ENCODE peak calls at places on chromosomes 7 and 10, in six cellular contexts. D is dorsolateral prefrontal cortex, B is mucosa of descending colon, U is kidney epithelial cell, M is GM23338, Y is foreskin fibroblast. P is an unnamed sample.

GRCh38 chr7:128162666-128163065 is 78.4 kb upstream of the LEP start:
- DNase-seq in D (no peak), B (no peak), U (no peak), M (no peak), Y (no peak), P (no peak)

GRCh38 chr7:55016061-55016745 is 2.6 kb upstream of the EGFR start:
- DNase-seq in D (no peak), B (no peak), U (no peak), M (no peak), Y (no peak), P (no peak)

GRCh38 chr7:109246330-109247077 is 676.8 kb downstream of the DNAJB9 start:
- DNase-seq in D (no peak), B (no peak), U (no peak), M (no peak), Y (peak; percentile 95), P (no peak)

GRCh38 chr10:8346861-8347260 is 292.4 kb downstream of the GATA3 start:
- DNase-seq in D (no peak), B (no peak), U (no peak), M (peak; percentile 29), Y (no peak), P (no peak)

GRCh38 chr7:19369182-19369581 is 224.0 kb upstream of the FERD3L start:
- DNase-seq in D (no peak), B (no peak), U (no peak), M (peak; percentile 60), Y (no peak), P (no peak)

GRCh38 chr10:102133373-102134195 is 744 bp downstream of the PPRC1 start:
- DNase-seq in D (peak; percentile 82), B (peak; percentile 73), U (no peak), M (peak; percentile 69), Y (peak; percentile 89), P (no peak)

GRCh38 chr10:121865554-121865953 is 62.3 kb downstream of the ATE1 start:
- DNase-seq in D (no peak), B (no peak), U (no peak), M (no peak), Y (peak; percentile 24), P (no peak)

GRCh38 chr7:41915861-41916260 is 213.0 kb upstream of the INHBA start:
- DNase-seq in D (no peak), B (no peak), U (no peak), M (no peak), Y (peak; percentile 34), P (no peak)

GRCh38 chr7:400901-401485 is 111.0 kb downstream of the FOXL3 start:
- DNase-seq in D (no peak), B (no peak), U (no peak), M (no peak), Y (no peak), P (no peak)

GRCh38 chr10:76051007-76051936 is 619.8 kb downstream of the LRMDA start:
- DNase-seq in D (no peak), B (peak; percentile 46), U (no peak), M (peak; percentile 6), Y (no peak), P (no peak)

GRCh38 chr10:83544049-83544448 is 595.3 kb upstream of the GHITM start:
- DNase-seq in D (no peak), B (no peak), U (no peak), M (peak; percentile 8), Y (no peak), P (no peak)

GRCh38 chr7:568681-569035 is 49.0 kb upstream of the PDGFA start:
- DNase-seq in D (no peak), B (no peak), U (no peak), M (no peak), Y (peak; percentile 65), P (no peak)

GRCh38 chr7:41955475-41956243 is 252.8 kb upstream of the INHBA start:
- DNase-seq in D (peak; percentile 83), B (peak; percentile 60), U (peak; percentile 94), M (peak; percentile 69), Y (peak; percentile 99), P (peak; percentile 98)

GRCh38 chr10:1100691-1101368 is 44.6 kb downstream of the WDR37 start:
- DNase-seq in D (no peak), B (no peak), U (no peak), M (peak; percentile 71), Y (no peak), P (no peak)

GRCh38 chr10:1102392-1102791 is 46.2 kb downstream of the WDR37 start:
- DNase-seq in D (no peak), B (no peak), U (no peak), M (no peak), Y (no peak), P (no peak)

GRCh38 chr10:1101946-1102345 is 45.8 kb downstream of the WDR37 start:
- DNase-seq in D (no peak), B (no peak), U (no peak), M (no peak), Y (no peak), P (no peak)

GRCh38 chr10:1103551-1103950 is 47.4 kb downstream of the WDR37 start:
- DNase-seq in D (no peak), B (no peak), U (no peak), M (no peak), Y (no peak), P (no peak)

DNA sequence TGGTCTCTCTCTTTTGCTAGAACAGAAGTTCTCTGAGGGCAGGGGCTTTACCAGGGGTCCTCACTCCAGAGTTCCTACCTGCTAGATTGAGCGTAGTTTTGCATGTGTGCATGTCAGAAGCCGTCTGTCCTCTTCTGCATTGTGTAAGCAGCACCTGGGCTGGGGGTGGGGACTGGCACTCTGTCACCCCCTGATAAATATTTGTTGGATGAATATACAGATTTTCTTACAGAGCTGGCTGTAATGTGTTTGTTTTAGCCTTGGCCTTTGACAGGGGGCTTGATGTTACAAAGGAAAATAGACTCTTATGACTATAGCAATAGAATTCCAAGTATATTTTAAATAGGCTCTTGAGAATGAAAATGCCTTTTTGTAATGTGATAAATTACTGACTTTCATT is 46.7 kb downstream of the WDR37 start:
- DNase-seq in D (no peak), B (no peak), U (no peak), M (no peak), Y (no peak), P (no peak)
- H3K4me3 ChIP-seq in D (no peak overlapping the region), B (no peak overlapping the region), U (no peak overlapping the region), M (no peak overlapping the region), Y (no peak overlapping the region), P (no peak overlapping the region)

GRCh38 chr10:34002896-34003295 is 668.4 kb upstream of the NRP1 start:
- DNase-seq in D (no peak), B (no peak), U (no peak), M (no peak), Y (no peak), P (no peak)
- TF ChIP-seq CTCF in D (no peak), B (no peak), U (no peak), M (no peak), Y (no peak), P (no peak)

GRCh38 chr10:115092258-115092554 is 959 bp upstream of the ATRNL1 start:
- DNase-seq in D (no peak), B (no peak), U (no peak), M (no peak), Y (no peak), P (no peak)
- H3K4me3 ChIP-seq in D (peak overlapping the region; percentile 72), B (no peak overlapping the region), U (peak overlapping the region; percentile 72), M (peak overlapping the region; percentile 79), Y (peak overlapping the region; percentile 66), P (peak overlapping the region; percentile 62)

DNA sequence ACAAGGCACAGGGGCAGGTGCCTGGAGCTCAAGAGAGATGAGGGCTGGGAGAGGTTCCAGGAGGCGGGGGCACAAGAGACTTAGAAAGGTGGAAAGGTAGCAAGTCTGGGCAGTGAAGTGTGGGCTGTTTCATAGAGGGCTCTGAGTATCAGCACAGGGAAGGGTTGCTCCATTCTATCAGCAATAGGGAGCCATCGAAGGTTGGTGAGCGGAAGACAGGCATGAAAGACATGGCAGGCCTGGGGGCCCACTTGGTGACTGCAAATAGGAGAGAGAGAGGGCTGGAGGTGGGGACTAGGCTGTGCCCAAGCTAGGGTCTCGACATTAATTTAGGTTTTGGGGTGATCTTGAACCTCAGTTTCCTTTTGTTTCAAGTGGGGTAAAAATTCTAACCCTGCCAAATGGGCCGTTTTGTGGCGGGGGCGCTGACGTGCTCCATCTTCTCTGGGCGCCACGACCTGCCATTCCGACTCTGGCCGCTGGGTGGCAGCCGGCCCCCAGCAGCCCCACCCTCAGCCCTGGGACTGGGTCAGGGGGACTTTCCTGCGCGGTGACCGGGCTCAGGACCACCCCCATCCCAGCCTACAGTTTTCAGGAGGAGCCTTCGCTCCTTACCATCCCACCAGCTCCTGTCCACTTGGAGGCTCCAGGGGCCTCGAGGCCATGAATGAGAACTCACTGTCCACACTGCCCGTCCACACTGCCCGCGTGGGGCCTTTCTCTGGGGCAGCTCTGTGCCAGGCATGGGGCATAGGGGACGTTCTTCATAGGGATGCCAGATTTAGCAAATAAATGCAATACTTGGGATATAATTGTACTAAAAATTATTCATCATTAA is 37.2 kb upstream of the PCBD1 start:
- DNase-seq in D (peak; percentile 31), B (peak; percentile 68), U (no peak), M (peak; percentile 74), Y (peak; percentile 67), P (no peak)
- TF ChIP-seq CTCF in D (peak; percentile 95), B (peak; percentile 93), U (peak; percentile 97), M (peak; percentile 90), Y (peak; percentile 91), P (peak; percentile 90)

DNA sequence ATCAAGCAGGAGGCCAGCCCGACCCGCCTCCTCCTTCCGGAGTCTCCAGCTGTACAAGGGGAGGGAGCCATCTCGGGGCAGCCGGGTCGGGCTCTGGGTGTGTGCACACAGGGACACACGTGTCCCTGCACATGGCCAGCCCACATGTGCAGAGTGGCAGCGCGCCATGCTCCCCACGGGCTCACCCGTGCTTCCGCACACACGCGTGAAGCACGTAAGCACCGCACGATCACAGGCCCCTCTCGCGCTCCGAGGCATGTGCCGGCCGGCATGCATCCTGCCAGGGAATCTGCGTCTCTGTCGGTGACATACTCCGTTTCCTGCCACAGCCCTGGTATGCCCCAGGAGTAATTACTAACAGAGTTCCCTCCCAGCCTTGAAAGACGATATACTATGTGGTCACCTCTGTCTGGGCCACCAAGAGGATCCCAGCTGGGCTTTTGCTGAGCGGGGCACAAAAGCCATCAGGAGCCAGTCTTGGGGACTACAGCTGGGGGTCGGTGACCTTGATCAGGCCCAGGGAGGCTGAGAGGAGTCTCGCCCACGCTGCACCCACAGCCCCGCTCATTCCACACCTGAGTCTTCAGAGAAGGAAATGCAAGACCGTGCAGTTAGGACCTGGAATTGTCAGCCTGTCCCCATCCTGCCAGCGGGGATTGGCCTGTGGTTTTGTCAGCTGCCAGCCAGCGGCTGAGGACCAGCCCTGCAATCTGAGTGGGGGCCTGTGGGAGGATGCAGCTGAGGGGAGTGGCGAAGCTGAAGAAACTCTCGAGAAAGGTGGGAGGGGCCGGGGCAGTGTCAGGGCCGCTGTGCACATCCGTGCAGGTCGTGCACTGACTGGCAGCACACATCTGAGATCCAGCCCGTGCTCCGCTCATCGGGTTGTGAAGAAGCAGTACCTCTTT is 11.0 kb upstream of the LFNG start:
- DNase-seq in D (no peak), B (peak; percentile 58), U (no peak), M (no peak), Y (peak; percentile 83), P (peak; percentile 50)
- H3K4me3 ChIP-seq in D (no peak overlapping the region), B (no peak overlapping the region), U (no peak overlapping the region), M (no peak overlapping the region), Y (no peak overlapping the region), P (no peak overlapping the region)